ENCODE peak calls at places on chromosomes 12 and 14, in seven cellular contexts. One of them, this sample, is unnamed.

GRCh38 chr12:112833272-112833671 is 41.7 kb downstream of the RPH3A start:
- DNase-seq in heart right ventricle: no peak
- DNase-seq in HCT116: no peak
- DNase-seq in breast epithelium: no peak
- DNase-seq in lung: no peak
- DNase-seq in neuronal stem cell: no peak
- DNase-seq in CD8-positive, alpha-beta memory T cell: no peak
- DNase-seq in this sample: no peak

GRCh38 chr12:74891276-74891675 is 318.4 kb downstream of the KCNC2 start:
- DNase-seq in breast epithelium: no peak
- DNase-seq in CD8-positive, alpha-beta memory T cell: no peak
- DNase-seq in neuronal stem cell: no peak
- DNase-seq in heart right ventricle: no peak
- DNase-seq in lung: no peak
- DNase-seq in HCT116: no peak
- DNase-seq in this sample: no peak

GRCh38 chr14:86714575-86714974 is 1184.6 kb downstream of the FLRT2 start:
- DNase-seq in HCT116: no peak
- DNase-seq in neuronal stem cell: no peak
- DNase-seq in CD8-positive, alpha-beta memory T cell: no peak
- DNase-seq in heart right ventricle: no peak
- DNase-seq in lung: no peak
- DNase-seq in breast epithelium: no peak
- DNase-seq in this sample: no peak

GRCh38 chr12:50218386-50218785 is 51.2 kb upstream of the CERS5 start:
- DNase-seq in heart right ventricle: no peak
- DNase-seq in neuronal stem cell: no peak
- DNase-seq in HCT116: peak
- DNase-seq in breast epithelium: no peak
- DNase-seq in lung: no peak
- DNase-seq in CD8-positive, alpha-beta memory T cell: no peak
- DNase-seq in this sample: no peak

GRCh38 chr14:54839681-54840080 is 62.9 kb downstream of the GCH1 start:
- DNase-seq in CD8-positive, alpha-beta memory T cell: no peak
- DNase-seq in HCT116: no peak
- DNase-seq in lung: peak
- DNase-seq in breast epithelium: no peak
- DNase-seq in neuronal stem cell: no peak
- DNase-seq in heart right ventricle: no peak
- DNase-seq in this sample: no peak

GRCh38 chr14:51616724-51617409 is 34.8 kb upstream of the FRMD6 start:
- DNase-seq in breast epithelium: no peak
- DNase-seq in HCT116: peak
- DNase-seq in heart right ventricle: no peak
- DNase-seq in neuronal stem cell: no peak
- DNase-seq in lung: peak
- DNase-seq in CD8-positive, alpha-beta memory T cell: no peak
- DNase-seq in this sample: no peak

GRCh38 chr12:72276212-72276865 is 4.2 kb downstream of the TRHDE start:
- DNase-seq in HCT116: no peak
- DNase-seq in breast epithelium: no peak
- DNase-seq in neuronal stem cell: no peak
- DNase-seq in CD8-positive, alpha-beta memory T cell: no peak
- DNase-seq in lung: no peak
- DNase-seq in heart right ventricle: no peak
- DNase-seq in this sample: no peak

GRCh38 chr12:112226768-112227167 is 101.4 kb downstream of the TRAFD1 start:
- DNase-seq in heart right ventricle: no peak
- DNase-seq in HCT116: no peak
- DNase-seq in CD8-positive, alpha-beta memory T cell: no peak
- DNase-seq in neuronal stem cell: no peak
- DNase-seq in lung: no peak
- DNase-seq in breast epithelium: no peak
- DNase-seq in this sample: no peak

GRCh38 chr12:83514372-83514771 is 827.7 kb downstream of the TMTC2 start:
- DNase-seq in breast epithelium: no peak
- DNase-seq in HCT116: peak
- DNase-seq in lung: no peak
- DNase-seq in CD8-positive, alpha-beta memory T cell: no peak
- DNase-seq in heart right ventricle: no peak
- DNase-seq in neuronal stem cell: no peak
- DNase-seq in this sample: no peak

GRCh38 chr14:58780595-58780994 is 142.8 kb downstream of the DACT1 start:
- DNase-seq in heart right ventricle: no peak
- DNase-seq in lung: no peak
- DNase-seq in HCT116: no peak
- DNase-seq in CD8-positive, alpha-beta memory T cell: no peak
- DNase-seq in breast epithelium: no peak
- DNase-seq in neuronal stem cell: no peak
- DNase-seq in this sample: no peak

GRCh38 chr12:6825398-6826124 is 2.6 kb upstream of the P3H3 start:
- DNase-seq in CD8-positive, alpha-beta memory T cell: peak
- DNase-seq in neuronal stem cell: peak
- DNase-seq in HCT116: peak
- DNase-seq in lung: peak
- DNase-seq in breast epithelium: peak
- DNase-seq in heart right ventricle: peak
- DNase-seq in this sample: peak

GRCh38 chr14:92729632-92730358 is 18.6 kb downstream of the LGMN start:
- DNase-seq in HCT116: no peak
- DNase-seq in heart right ventricle: no peak
- DNase-seq in neuronal stem cell: no peak
- DNase-seq in breast epithelium: no peak
- DNase-seq in lung: no peak
- DNase-seq in CD8-positive, alpha-beta memory T cell: no peak
- DNase-seq in this sample: no peak

GRCh38 chr14:44971459-44971858 is 9.5 kb downstream of the TOGARAM1 start:
- DNase-seq in heart right ventricle: no peak
- DNase-seq in breast epithelium: no peak
- DNase-seq in neuronal stem cell: no peak
- DNase-seq in HCT116: no peak
- DNase-seq in lung: no peak
- DNase-seq in CD8-positive, alpha-beta memory T cell: no peak
- DNase-seq in this sample: no peak

GRCh38 chr14:104984056-104984894 is 1.3 kb upstream of the CLBA1 start:
- DNase-seq in HCT116: no peak
- DNase-seq in breast epithelium: no peak
- DNase-seq in neuronal stem cell: no peak
- DNase-seq in lung: no peak
- DNase-seq in heart right ventricle: no peak
- DNase-seq in CD8-positive, alpha-beta memory T cell: no peak
- DNase-seq in this sample: no peak

GRCh38 chr14:22925513-22925912 is 3.7 kb downstream of the PRMT5 start:
- DNase-seq in lung: no peak
- DNase-seq in HCT116: no peak
- DNase-seq in heart right ventricle: no peak
- DNase-seq in breast epithelium: no peak
- DNase-seq in neuronal stem cell: no peak
- DNase-seq in CD8-positive, alpha-beta memory T cell: no peak
- DNase-seq in this sample: no peak

GRCh38 chr14:51458563-51458955 is 193.2 kb upstream of the FRMD6 start:
- DNase-seq in breast epithelium: no peak
- DNase-seq in lung: no peak
- DNase-seq in HCT116: no peak
- DNase-seq in neuronal stem cell: no peak
- DNase-seq in heart right ventricle: no peak
- DNase-seq in CD8-positive, alpha-beta memory T cell: no peak
- DNase-seq in this sample: no peak

GRCh38 chr12:75550906-75551305 is 39.5 kb upstream of the KRR1 start:
- DNase-seq in HCT116: no peak
- DNase-seq in CD8-positive, alpha-beta memory T cell: no peak
- DNase-seq in neuronal stem cell: no peak
- DNase-seq in lung: no peak
- DNase-seq in breast epithelium: no peak
- DNase-seq in heart right ventricle: no peak
- DNase-seq in this sample: no peak

GRCh38 chr12:120677765-120678473 is 9.0 kb upstream of the MLEC start:
- DNase-seq in heart right ventricle: peak
- DNase-seq in neuronal stem cell: no peak
- DNase-seq in HCT116: no peak
- DNase-seq in breast epithelium: no peak
- DNase-seq in lung: no peak
- DNase-seq in CD8-positive, alpha-beta memory T cell: no peak
- DNase-seq in this sample: no peak

GRCh38 chr12:124514145-124514995 is 53.0 kb downstream of the NCOR2 start:
- DNase-seq in breast epithelium: no peak
- DNase-seq in CD8-positive, alpha-beta memory T cell: no peak
- DNase-seq in neuronal stem cell: no peak
- DNase-seq in lung: no peak
- DNase-seq in heart right ventricle: no peak
- DNase-seq in HCT116: no peak
- DNase-seq in this sample: no peak
- H3K27ac ChIP-seq in breast epithelium: peak
- H3K27ac ChIP-seq in CD8-positive, alpha-beta memory T cell: no peak
- H3K27ac ChIP-seq in neuronal stem cell: no peak
- H3K27ac ChIP-seq in lung: peak
- H3K27ac ChIP-seq in heart right ventricle: peak
- H3K27ac ChIP-seq in HCT116: peak
- H3K27ac ChIP-seq in this sample: no peak

GRCh38 chr14:94051779-94052178 is 25.6 kb downstream of the OTUB2 start:
- DNase-seq in breast epithelium: no peak
- DNase-seq in CD8-positive, alpha-beta memory T cell: no peak
- DNase-seq in lung: peak
- DNase-seq in heart right ventricle: no peak
- DNase-seq in neuronal stem cell: no peak
- DNase-seq in HCT116: no peak
- DNase-seq in this sample: no peak
- H3K27ac ChIP-seq in breast epithelium: no peak
- H3K27ac ChIP-seq in CD8-positive, alpha-beta memory T cell: peak
- H3K27ac ChIP-seq in lung: peak
- H3K27ac ChIP-seq in heart right ventricle: peak
- H3K27ac ChIP-seq in neuronal stem cell: no peak
- H3K27ac ChIP-seq in HCT116: no peak
- H3K27ac ChIP-seq in this sample: peak

GRCh38 chr12:111084605-111085004 is 164.2 kb upstream of the MYL2 start:
- DNase-seq in breast epithelium: no peak
- DNase-seq in neuronal stem cell: no peak
- DNase-seq in CD8-positive, alpha-beta memory T cell: no peak
- DNase-seq in lung: no peak
- DNase-seq in heart right ventricle: no peak
- DNase-seq in HCT116: no peak
- DNase-seq in this sample: no peak
- H3K27ac ChIP-seq in breast epithelium: no peak
- H3K27ac ChIP-seq in neuronal stem cell: no peak
- H3K27ac ChIP-seq in CD8-positive, alpha-beta memory T cell: no peak
- H3K27ac ChIP-seq in lung: no peak
- H3K27ac ChIP-seq in heart right ventricle: no peak
- H3K27ac ChIP-seq in HCT116: no peak
- H3K27ac ChIP-seq in this sample: no peak

GRCh38 chr12:817941-818600 is 65.7 kb downstream of the WNK1 start:
- DNase-seq in CD8-positive, alpha-beta memory T cell: no peak
- DNase-seq in HCT116: no peak
- DNase-seq in breast epithelium: no peak
- DNase-seq in lung: no peak
- DNase-seq in neuronal stem cell: no peak
- DNase-seq in heart right ventricle: no peak
- DNase-seq in this sample: no peak
- H3K27ac ChIP-seq in CD8-positive, alpha-beta memory T cell: no peak
- H3K27ac ChIP-seq in HCT116: no peak
- H3K27ac ChIP-seq in breast epithelium: no peak
- H3K27ac ChIP-seq in lung: no peak
- H3K27ac ChIP-seq in neuronal stem cell: no peak
- H3K27ac ChIP-seq in heart right ventricle: no peak
- H3K27ac ChIP-seq in this sample: no peak

GRCh38 chr12:53288322-53288721 is 7.0 kb upstream of the PFDN5 start:
- DNase-seq in heart right ventricle: no peak
- DNase-seq in lung: no peak
- DNase-seq in CD8-positive, alpha-beta memory T cell: no peak
- DNase-seq in breast epithelium: no peak
- DNase-seq in neuronal stem cell: no peak
- DNase-seq in HCT116: no peak
- DNase-seq in this sample: no peak
- H3K27ac ChIP-seq in heart right ventricle: no peak
- H3K27ac ChIP-seq in lung: no peak
- H3K27ac ChIP-seq in CD8-positive, alpha-beta memory T cell: no peak
- H3K27ac ChIP-seq in breast epithelium: peak
- H3K27ac ChIP-seq in neuronal stem cell: no peak
- H3K27ac ChIP-seq in HCT116: no peak
- H3K27ac ChIP-seq in this sample: no peak

This sample was measured in caudate nucleus.